ENCODE peak calls at places on chromosome 4, in five cellular contexts. One of them, this sample, is unnamed.

GRCh38 chr4:81207793-81208192 is 7.2 kb downstream of the PRKG2 start:
- DNase-seq in stomach: no peak
- DNase-seq in CD8-positive, alpha-beta T cell: no peak
- DNase-seq in GM13976: no peak
- DNase-seq in activated T-helper 1 cell treated with anti-CD3 and anti-CD28 coated beads, Interleukin-2, amount 50 U/mL, for 16 hours: no peak
- DNase-seq in this sample: no peak

GRCh38 chr4:30716158-30716557 is 4.0 kb upstream of the PCDH7 start:
- DNase-seq in GM13976: peak; percentile 32
- DNase-seq in CD8-positive, alpha-beta T cell: no peak
- DNase-seq in stomach: no peak
- DNase-seq in activated T-helper 1 cell treated with anti-CD3 and anti-CD28 coated beads, Interleukin-2, amount 50 U/mL, for 16 hours: no peak
- DNase-seq in this sample: no peak

GRCh38 chr4:57064811-57065711 is 45.1 kb downstream of the IGFBP7 start:
- DNase-seq in CD8-positive, alpha-beta T cell: no peak
- DNase-seq in stomach: peak; percentile 28
- DNase-seq in activated T-helper 1 cell treated with anti-CD3 and anti-CD28 coated beads, Interleukin-2, amount 50 U/mL, for 16 hours: no peak
- DNase-seq in GM13976: no peak
- DNase-seq in this sample: no peak

GRCh38 chr4:158850800-158851644 is 82.2 kb downstream of the FNIP2 start:
- DNase-seq in CD8-positive, alpha-beta T cell: no peak
- DNase-seq in stomach: no peak
- DNase-seq in activated T-helper 1 cell treated with anti-CD3 and anti-CD28 coated beads, Interleukin-2, amount 50 U/mL, for 16 hours: no peak
- DNase-seq in GM13976: peak; percentile 33
- DNase-seq in this sample: no peak

GRCh38 chr4:112540695-112541094 is 24.7 kb upstream of the NEUROG2 start:
- DNase-seq in CD8-positive, alpha-beta T cell: no peak
- DNase-seq in activated T-helper 1 cell treated with anti-CD3 and anti-CD28 coated beads, Interleukin-2, amount 50 U/mL, for 16 hours: no peak
- DNase-seq in GM13976: no peak
- DNase-seq in stomach: no peak
- DNase-seq in this sample: no peak

GRCh38 chr4:2067446-2068197 is 8.5 kb downstream of the NAT8L start:
- DNase-seq in GM13976: no peak
- DNase-seq in stomach: no peak
- DNase-seq in CD8-positive, alpha-beta T cell: no peak
- DNase-seq in activated T-helper 1 cell treated with anti-CD3 and anti-CD28 coated beads, Interleukin-2, amount 50 U/mL, for 16 hours: no peak
- DNase-seq in this sample: no peak

GRCh38 chr4:71133491-71133890 is 140.0 kb downstream of the DCK start:
- DNase-seq in GM13976: no peak
- DNase-seq in stomach: no peak
- DNase-seq in CD8-positive, alpha-beta T cell: no peak
- DNase-seq in activated T-helper 1 cell treated with anti-CD3 and anti-CD28 coated beads, Interleukin-2, amount 50 U/mL, for 16 hours: no peak
- DNase-seq in this sample: no peak

GRCh38 chr4:109303141-109303499 is 662 bp upstream of the COL25A1 start:
- DNase-seq in activated T-helper 1 cell treated with anti-CD3 and anti-CD28 coated beads, Interleukin-2, amount 50 U/mL, for 16 hours: no peak
- DNase-seq in CD8-positive, alpha-beta T cell: no peak
- DNase-seq in GM13976: no peak
- DNase-seq in stomach: no peak
- DNase-seq in this sample: peak; percentile 5

GRCh38 chr4:1856920-1857699 is 1.2 kb upstream of the LETM1 start:
- DNase-seq in GM13976: no peak
- DNase-seq in CD8-positive, alpha-beta T cell: no peak
- DNase-seq in stomach: no peak
- DNase-seq in activated T-helper 1 cell treated with anti-CD3 and anti-CD28 coated beads, Interleukin-2, amount 50 U/mL, for 16 hours: no peak
- DNase-seq in this sample: no peak

GRCh38 chr4:96193061-96193460 is 353.2 kb downstream of the PDHA2 start:
- DNase-seq in CD8-positive, alpha-beta T cell: no peak
- DNase-seq in stomach: no peak
- DNase-seq in GM13976: no peak
- DNase-seq in activated T-helper 1 cell treated with anti-CD3 and anti-CD28 coated beads, Interleukin-2, amount 50 U/mL, for 16 hours: no peak
- DNase-seq in this sample: no peak

GRCh38 chr4:165398570-165398969 is 19.8 kb downstream of the CPE start:
- DNase-seq in CD8-positive, alpha-beta T cell: no peak
- DNase-seq in stomach: no peak
- DNase-seq in GM13976: no peak
- DNase-seq in activated T-helper 1 cell treated with anti-CD3 and anti-CD28 coated beads, Interleukin-2, amount 50 U/mL, for 16 hours: no peak
- DNase-seq in this sample: no peak

GRCh38 chr4:19486400-19486799 is 765.3 kb upstream of the SLIT2 start:
- DNase-seq in activated T-helper 1 cell treated with anti-CD3 and anti-CD28 coated beads, Interleukin-2, amount 50 U/mL, for 16 hours: no peak
- DNase-seq in GM13976: no peak
- DNase-seq in CD8-positive, alpha-beta T cell: no peak
- DNase-seq in stomach: no peak
- DNase-seq in this sample: no peak

GRCh38 chr4:41573458-41574129 is 35.6 kb downstream of the LIMCH1 start:
- DNase-seq in CD8-positive, alpha-beta T cell: no peak
- DNase-seq in activated T-helper 1 cell treated with anti-CD3 and anti-CD28 coated beads, Interleukin-2, amount 50 U/mL, for 16 hours: no peak
- DNase-seq in stomach: no peak
- DNase-seq in GM13976: no peak
- DNase-seq in this sample: no peak

This sample was measured in CD4-positive, CD25-positive, alpha-beta regulatory T cell.